ENCODE peak calls at places on chromosomes 1 and 21, in six cellular contexts. One of them, this sample, is unnamed.

GRCh38 chr1:93525431-93525830 is 77.5 kb downstream of the FNBP1L start:
- DNase-seq in esophagus squamous epithelium: no peak
- DNase-seq in sigmoid colon: no peak
- DNase-seq in NB4: no peak
- DNase-seq in IMR-90: no peak
- DNase-seq in Peyer's patch: no peak
- DNase-seq in this sample: no peak

GRCh38 chr1:186059311-186059710 is 315.7 kb downstream of the TPR start:
- DNase-seq in IMR-90: peak; percentile 28
- DNase-seq in esophagus squamous epithelium: no peak
- DNase-seq in Peyer's patch: no peak
- DNase-seq in NB4: no peak
- DNase-seq in sigmoid colon: no peak
- DNase-seq in this sample: no peak

GRCh38 chr1:82464362-82464931 is 663.7 kb downstream of the ADGRL2 start:
- DNase-seq in esophagus squamous epithelium: no peak
- DNase-seq in NB4: no peak
- DNase-seq in Peyer's patch: no peak
- DNase-seq in sigmoid colon: no peak
- DNase-seq in IMR-90: no peak
- DNase-seq in this sample: no peak

GRCh38 chr1:39689214-39689613 is 2.0 kb downstream of the HPCAL4 start:
- DNase-seq in sigmoid colon: no peak
- DNase-seq in Peyer's patch: no peak
- DNase-seq in IMR-90: no peak
- DNase-seq in NB4: peak; percentile 16
- DNase-seq in esophagus squamous epithelium: no peak
- DNase-seq in this sample: no peak

GRCh38 chr1:32695098-32695904 is 7.3 kb downstream of the SYNC start:
- DNase-seq in IMR-90: peak; percentile 65
- DNase-seq in esophagus squamous epithelium: no peak
- DNase-seq in NB4: no peak
- DNase-seq in Peyer's patch: peak; percentile 56
- DNase-seq in sigmoid colon: peak; percentile 85
- DNase-seq in this sample: peak; percentile 86

GRCh38 chr1:31354266-31354665 is 18.6 kb downstream of the FABP3 start:
- DNase-seq in esophagus squamous epithelium: no peak
- DNase-seq in NB4: no peak
- DNase-seq in sigmoid colon: no peak
- DNase-seq in IMR-90: peak; percentile 44
- DNase-seq in Peyer's patch: no peak
- DNase-seq in this sample: no peak

GRCh38 chr1:177423083-177423482 is 252.3 kb downstream of the BRINP2 start:
- DNase-seq in sigmoid colon: peak; percentile 55
- DNase-seq in Peyer's patch: no peak
- DNase-seq in NB4: no peak
- DNase-seq in IMR-90: no peak
- DNase-seq in esophagus squamous epithelium: no peak
- DNase-seq in this sample: no peak

GRCh38 chr1:72178266-72178665 is 104.1 kb downstream of the NEGR1 start:
- DNase-seq in NB4: no peak
- DNase-seq in IMR-90: peak; percentile 38
- DNase-seq in Peyer's patch: no peak
- DNase-seq in sigmoid colon: no peak
- DNase-seq in esophagus squamous epithelium: no peak
- DNase-seq in this sample: no peak

GRCh38 chr1:12113433-12114339 is 50.6 kb downstream of the TNFRSF8 start:
- DNase-seq in Peyer's patch: no peak
- DNase-seq in NB4: no peak
- DNase-seq in IMR-90: peak; percentile 63
- DNase-seq in sigmoid colon: no peak
- DNase-seq in esophagus squamous epithelium: no peak
- DNase-seq in this sample: peak; percentile 28

GRCh38 chr21:31293986-31294385 is 50.1 kb downstream of the TIAM1 start:
- DNase-seq in IMR-90: peak; percentile 94
- DNase-seq in esophagus squamous epithelium: no peak
- DNase-seq in NB4: no peak
- DNase-seq in sigmoid colon: no peak
- DNase-seq in Peyer's patch: no peak
- DNase-seq in this sample: no peak

GRCh38 chr1:7538849-7539771 is 232.0 kb upstream of the VAMP3 start:
- DNase-seq in sigmoid colon: no peak
- DNase-seq in esophagus squamous epithelium: no peak
- DNase-seq in NB4: no peak
- DNase-seq in Peyer's patch: peak; percentile 20
- DNase-seq in IMR-90: no peak
- DNase-seq in this sample: peak; percentile 51

GRCh38 chr1:74766579-74766978 is 33.6 kb downstream of the TYW3 start:
- DNase-seq in sigmoid colon: no peak
- DNase-seq in esophagus squamous epithelium: no peak
- DNase-seq in IMR-90: peak; percentile 57
- DNase-seq in Peyer's patch: no peak
- DNase-seq in NB4: no peak
- DNase-seq in this sample: no peak

GRCh38 chr21:15617968-15618367 is 111.8 kb upstream of the USP25 start:
- DNase-seq in IMR-90: peak; percentile 21
- DNase-seq in esophagus squamous epithelium: no peak
- DNase-seq in NB4: no peak
- DNase-seq in Peyer's patch: no peak
- DNase-seq in sigmoid colon: no peak
- DNase-seq in this sample: no peak

GRCh38 chr21:16563795-16564194 is 834.0 kb downstream of the USP25 start:
- DNase-seq in NB4: no peak
- DNase-seq in sigmoid colon: no peak
- DNase-seq in IMR-90: no peak
- DNase-seq in esophagus squamous epithelium: no peak
- DNase-seq in Peyer's patch: no peak
- DNase-seq in this sample: no peak

GRCh38 chr1:41399148-41399795 is 38.0 kb downstream of the FOXO6 start:
- DNase-seq in IMR-90: no peak
- DNase-seq in esophagus squamous epithelium: no peak
- DNase-seq in sigmoid colon: no peak
- DNase-seq in Peyer's patch: no peak
- DNase-seq in NB4: no peak
- DNase-seq in this sample: no peak

DNA sequence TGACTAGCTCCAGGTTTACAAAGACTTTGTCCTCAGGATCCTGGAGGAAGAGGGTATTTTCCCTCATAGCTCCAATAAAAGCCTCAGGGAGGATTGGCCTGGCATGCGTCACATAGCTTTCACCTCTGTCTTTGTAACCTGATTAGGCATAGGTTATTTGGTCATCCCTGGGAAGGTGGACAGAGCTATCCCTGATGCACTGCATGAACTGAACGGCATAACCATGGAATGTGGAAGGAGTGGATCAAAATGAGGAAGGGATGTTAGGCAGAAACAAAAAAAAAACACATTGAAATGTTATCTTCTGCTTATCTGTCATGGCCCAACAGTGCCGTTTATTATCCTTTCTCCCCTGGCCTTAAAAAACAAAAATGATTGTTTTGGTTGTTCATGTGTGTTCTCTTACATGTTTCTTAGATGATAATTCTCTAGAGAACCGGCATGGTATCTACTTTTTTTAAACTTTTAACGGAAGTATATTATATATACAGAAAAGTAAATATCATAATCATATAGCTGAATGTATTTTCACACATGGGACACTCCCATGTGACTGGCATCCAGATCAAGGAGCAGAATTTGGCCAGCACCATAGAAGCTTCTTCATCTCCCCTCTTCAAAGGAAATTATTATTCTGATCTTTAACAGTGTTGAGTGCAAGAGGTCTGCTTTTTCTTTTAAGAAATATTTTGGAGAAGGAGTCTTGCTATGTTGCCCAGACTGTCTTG is 85.3 kb downstream of the RPS6KC1 start:
- DNase-seq in NB4: no peak
- DNase-seq in sigmoid colon: no peak
- DNase-seq in Peyer's patch: no peak
- DNase-seq in IMR-90: no peak
- DNase-seq in esophagus squamous epithelium: no peak
- DNase-seq in this sample: no peak
- H3K4me3 ChIP-seq in NB4: no peak overlapping the region
- H3K4me3 ChIP-seq in sigmoid colon: no peak overlapping the region
- H3K4me3 ChIP-seq in Peyer's patch: no peak overlapping the region
- H3K4me3 ChIP-seq in IMR-90: no peak overlapping the region
- H3K4me3 ChIP-seq in esophagus squamous epithelium: no peak overlapping the region
- H3K4me3 ChIP-seq in this sample: no peak overlapping the region

GRCh38 chr1:21325731-21326387 is 35.6 kb upstream of the ECE1 start:
- DNase-seq in IMR-90: no peak
- DNase-seq in esophagus squamous epithelium: no peak
- DNase-seq in Peyer's patch: no peak
- DNase-seq in NB4: peak; percentile 26
- DNase-seq in sigmoid colon: peak; percentile 72
- DNase-seq in this sample: no peak

GRCh38 chr1:21327566-21328323 is 37.5 kb upstream of the ECE1 start:
- DNase-seq in NB4: no peak
- DNase-seq in Peyer's patch: no peak
- DNase-seq in sigmoid colon: peak; percentile 64
- DNase-seq in IMR-90: no peak
- DNase-seq in esophagus squamous epithelium: no peak
- DNase-seq in this sample: no peak

GRCh38 chr1:21326861-21327344 is 36.6 kb upstream of the ECE1 start:
- DNase-seq in NB4: no peak
- DNase-seq in IMR-90: no peak
- DNase-seq in sigmoid colon: peak; percentile 87
- DNase-seq in Peyer's patch: no peak
- DNase-seq in esophagus squamous epithelium: no peak
- DNase-seq in this sample: no peak

GRCh38 chr1:21331752-21332480 is 41.7 kb upstream of the ECE1 start:
- DNase-seq in esophagus squamous epithelium: no peak
- DNase-seq in NB4: peak; percentile 63
- DNase-seq in IMR-90: no peak
- DNase-seq in sigmoid colon: peak; percentile 93
- DNase-seq in Peyer's patch: no peak
- DNase-seq in this sample: no peak

DNA sequence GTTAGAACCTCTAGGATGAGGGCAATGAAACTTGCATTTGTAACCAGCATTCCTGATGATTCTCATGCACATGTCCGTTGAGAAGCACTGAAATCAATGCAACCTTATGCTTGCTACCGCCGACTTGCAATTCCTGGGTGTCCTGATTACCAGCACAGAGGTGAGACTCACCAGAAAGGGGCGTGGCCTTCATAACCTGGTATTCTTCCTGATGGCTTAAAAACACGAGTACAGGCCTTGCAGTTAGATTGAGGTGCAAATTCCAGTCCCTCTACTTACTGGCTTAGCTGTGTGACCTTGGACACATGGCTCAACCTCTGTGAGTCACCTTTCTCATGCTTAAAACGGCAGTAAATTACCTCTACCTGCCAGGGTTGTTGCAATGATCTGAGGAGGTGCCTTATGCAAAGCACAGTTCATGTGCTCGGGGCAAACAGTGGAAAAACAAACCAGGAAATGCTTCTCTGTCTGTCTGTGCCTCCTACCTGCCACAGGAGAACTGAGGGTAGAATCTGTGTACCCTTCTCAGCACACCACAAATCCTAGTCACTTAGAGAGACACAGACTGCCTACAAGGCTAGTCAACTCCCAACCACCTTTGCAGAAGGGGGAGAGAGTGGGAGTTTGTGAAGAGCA is 39.1 kb upstream of the ECE1 start:
- DNase-seq in esophagus squamous epithelium: no peak
- DNase-seq in sigmoid colon: no peak
- DNase-seq in NB4: no peak
- DNase-seq in Peyer's patch: peak; percentile 65
- DNase-seq in IMR-90: no peak
- DNase-seq in this sample: no peak
- TF ChIP-seq POLR2A in esophagus squamous epithelium: no peak
- TF ChIP-seq POLR2A in sigmoid colon: no peak
- TF ChIP-seq POLR2A in NB4: no peak
- TF ChIP-seq POLR2A in Peyer's patch: no peak
- TF ChIP-seq POLR2A in IMR-90: no peak
- TF ChIP-seq POLR2A in this sample: no peak

GRCh38 chr1:197213193-197213592 is 54.9 kb upstream of the CRB1 start:
- DNase-seq in esophagus squamous epithelium: no peak
- DNase-seq in Peyer's patch: no peak
- DNase-seq in sigmoid colon: no peak
- DNase-seq in IMR-90: no peak
- DNase-seq in NB4: no peak
- DNase-seq in this sample: no peak
- H3K4me3 ChIP-seq in esophagus squamous epithelium: no peak overlapping the region
- H3K4me3 ChIP-seq in Peyer's patch: no peak overlapping the region
- H3K4me3 ChIP-seq in sigmoid colon: no peak overlapping the region
- H3K4me3 ChIP-seq in IMR-90: no peak overlapping the region
- H3K4me3 ChIP-seq in NB4: no peak overlapping the region
- H3K4me3 ChIP-seq in this sample: no peak overlapping the region

GRCh38 chr1:19122668-19123067 is 87.4 kb downstream of the UBR4 start:
- DNase-seq in esophagus squamous epithelium: no peak
- DNase-seq in IMR-90: peak; percentile 17
- DNase-seq in Peyer's patch: peak; percentile 74
- DNase-seq in sigmoid colon: no peak
- DNase-seq in NB4: no peak
- DNase-seq in this sample: no peak
- TF ChIP-seq POLR2A in esophagus squamous epithelium: no peak
- TF ChIP-seq POLR2A in IMR-90: no peak
- TF ChIP-seq POLR2A in Peyer's patch: no peak
- TF ChIP-seq POLR2A in sigmoid colon: no peak
- TF ChIP-seq POLR2A in NB4: no peak
- TF ChIP-seq POLR2A in this sample: no peak

GRCh38 chr21:20207335-20207734 is 790.9 kb upstream of the NCAM2 start:
- DNase-seq in esophagus squamous epithelium: no peak
- DNase-seq in Peyer's patch: no peak
- DNase-seq in sigmoid colon: no peak
- DNase-seq in IMR-90: no peak
- DNase-seq in NB4: no peak
- DNase-seq in this sample: no peak
- H3K4me3 ChIP-seq in esophagus squamous epithelium: no peak overlapping the region
- H3K4me3 ChIP-seq in Peyer's patch: no peak overlapping the region
- H3K4me3 ChIP-seq in sigmoid colon: no peak overlapping the region
- H3K4me3 ChIP-seq in IMR-90: no peak overlapping the region
- H3K4me3 ChIP-seq in NB4: no peak overlapping the region
- H3K4me3 ChIP-seq in this sample: no peak overlapping the region

DNA sequence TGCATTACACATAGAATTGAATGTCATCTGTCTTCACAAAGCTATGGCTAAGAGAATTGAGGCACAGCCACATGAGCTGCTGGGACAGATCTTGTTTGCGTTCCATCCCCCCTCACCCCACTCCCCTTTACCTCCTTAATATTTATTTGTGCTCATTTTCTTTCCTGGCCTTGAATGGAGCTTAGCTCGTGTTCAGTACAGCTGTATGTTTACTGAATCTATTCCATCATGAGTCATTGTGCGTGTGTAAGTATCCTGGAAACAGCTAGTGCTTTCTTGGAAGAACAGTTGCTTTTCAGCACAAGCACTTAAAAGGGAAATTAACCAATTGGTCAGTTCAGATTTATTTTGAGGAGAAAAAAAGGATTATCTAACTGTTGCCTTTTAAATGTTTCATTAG is 14.7 kb downstream of the PROX1 start:
- DNase-seq in Peyer's patch: no peak
- DNase-seq in sigmoid colon: no peak
- DNase-seq in esophagus squamous epithelium: no peak
- DNase-seq in IMR-90: peak; percentile 55
- DNase-seq in NB4: no peak
- DNase-seq in this sample: no peak
- TF ChIP-seq POLR2A in Peyer's patch: no peak
- TF ChIP-seq POLR2A in sigmoid colon: no peak
- TF ChIP-seq POLR2A in esophagus squamous epithelium: no peak
- TF ChIP-seq POLR2A in IMR-90: no peak
- TF ChIP-seq POLR2A in NB4: no peak
- TF ChIP-seq POLR2A in this sample: no peak

GRCh38 chr1:156754219-156754618 is 2.7 kb upstream of the HDGF start:
- DNase-seq in IMR-90: no peak
- DNase-seq in Peyer's patch: no peak
- DNase-seq in esophagus squamous epithelium: no peak
- DNase-seq in NB4: no peak
- DNase-seq in sigmoid colon: no peak
- DNase-seq in this sample: peak; percentile 14
- H3K4me3 ChIP-seq in IMR-90: no peak overlapping the region
- H3K4me3 ChIP-seq in Peyer's patch: no peak overlapping the region
- H3K4me3 ChIP-seq in esophagus squamous epithelium: no peak overlapping the region
- H3K4me3 ChIP-seq in NB4: no peak overlapping the region
- H3K4me3 ChIP-seq in sigmoid colon: no peak overlapping the region
- H3K4me3 ChIP-seq in this sample: no peak overlapping the region

GRCh38 chr1:231517076-231517475 is 11.4 kb upstream of the TSNAX start:
- DNase-seq in sigmoid colon: no peak
- DNase-seq in IMR-90: no peak
- DNase-seq in Peyer's patch: no peak
- DNase-seq in esophagus squamous epithelium: no peak
- DNase-seq in NB4: no peak
- DNase-seq in this sample: no peak
- TF ChIP-seq POLR2A in sigmoid colon: no peak
- TF ChIP-seq POLR2A in IMR-90: no peak
- TF ChIP-seq POLR2A in Peyer's patch: no peak
- TF ChIP-seq POLR2A in esophagus squamous epithelium: no peak
- TF ChIP-seq POLR2A in NB4: no peak
- TF ChIP-seq POLR2A in this sample: no peak